ENCODE peak calls at places on chromosomes 13 and 19, in ten cellular contexts. D is breast epithelium; S is heart left ventricle; Z is cardiac muscle cell; V is upper lobe of right lung; T is CD8-positive, alpha-beta memory T cell; W is neural progenitor cell; E is gastrocnemius medialis; G is lung; P is heart right ventricle. K is an unnamed sample. For H3K27me3 and H3K36me3, the result is how much of the 10 kb centered on the place peaks cover.

GRCh38 chr13:42696191-42696590 is 85.2 kb upstream of the FAM216B start:
- DNase-seq in S (no peak), W (no peak), T (no peak), P (no peak), G (no peak), V (no peak), E (no peak), Z (no peak), D (no peak), K (no peak)

GRCh38 chr13:108322206-108322824 is 52.8 kb downstream of the TNFSF13B start:
- DNase-seq in G (no peak), D (no peak), S (no peak), P (no peak), V (no peak), T (no peak), E (no peak), Z (peak), W (peak), K (no peak)

GRCh38 chr13:23701646-23702045 is 131.4 kb downstream of the TNFRSF19 start:
- DNase-seq in Z (no peak), S (peak), P (peak), W (no peak), V (no peak), D (no peak), G (peak), E (peak), T (no peak), K (no peak)

GRCh38 chr13:51803018-51803417 is 945 bp downstream of the DHRS12 start:
- DNase-seq in V (no peak), D (no peak), W (peak), S (no peak), T (no peak), G (no peak), E (no peak), Z (no peak), P (no peak), K (no peak)

GRCh38 chr13:45243072-45243471 is 42.2 kb upstream of the KCTD4 start:
- DNase-seq in V (no peak), E (no peak), S (no peak), Z (no peak), D (no peak), T (no peak), P (no peak), W (peak), G (no peak), K (no peak)

GRCh38 chr13:52845766-52846566 is 2.5 kb downstream of the PCDH8 start:
- DNase-seq in P (no peak), V (peak), G (no peak), W (peak), Z (peak), T (no peak), D (no peak), S (peak), E (no peak), K (peak)

GRCh38 chr13:97460004-97460756 is 26.2 kb downstream of the RAP2A start:
- DNase-seq in T (no peak), W (no peak), Z (no peak), P (no peak), D (no peak), S (no peak), G (no peak), E (no peak), V (no peak), K (peak)

GRCh38 chr19:38682872-38683392 is 35.5 kb downstream of the ACTN4 start:
- DNase-seq in E (no peak), P (no peak), W (no peak), T (no peak), S (no peak), G (no peak), Z (no peak), D (no peak), V (no peak), K (no peak)

GRCh38 chr13:102779426-102780159 is 6.0 kb upstream of the TEX30 start:
- DNase-seq in D (no peak), W (no peak), P (no peak), V (no peak), S (no peak), G (no peak), E (no peak), Z (no peak), T (no peak), K (peak)

GRCh38 chr19:55070755-55071502 is 4.7 kb upstream of the EPS8L1 start:
- DNase-seq in P (no peak), V (no peak), G (peak), Z (no peak), E (no peak), T (no peak), D (no peak), S (peak), W (no peak), K (no peak)

GRCh38 chr19:55067869-55068268 is 4.9 kb upstream of the RDH13 start:
- DNase-seq in S (no peak), Z (no peak), P (no peak), V (no peak), E (no peak), W (no peak), T (no peak), D (no peak), G (no peak), K (no peak)

GRCh38 chr19:55069859-55070225 is 5.8 kb upstream of the EPS8L1 start:
- DNase-seq in G (no peak), D (no peak), V (no peak), W (no peak), T (no peak), S (no peak), Z (no peak), P (no peak), E (no peak), K (no peak)

GRCh38 chr19:55069137-55069858 is 6.3 kb upstream of the RDH13 start:
- DNase-seq in P (peak), T (no peak), Z (no peak), V (peak), E (no peak), G (peak), W (peak), D (peak), S (no peak), K (no peak)

GRCh38 chr19:55068803-55069136 is 5.8 kb upstream of the RDH13 start:
- DNase-seq in G (no peak), S (no peak), Z (no peak), D (no peak), E (no peak), P (no peak), W (no peak), V (no peak), T (no peak), K (no peak)
- H3K27me3 ChIP-seq in G (under half), S (under half), Z (half or more), D (under half), E (under half), P (under half), W (half or more), V (under half), T (under half), K (under half)

DNA sequence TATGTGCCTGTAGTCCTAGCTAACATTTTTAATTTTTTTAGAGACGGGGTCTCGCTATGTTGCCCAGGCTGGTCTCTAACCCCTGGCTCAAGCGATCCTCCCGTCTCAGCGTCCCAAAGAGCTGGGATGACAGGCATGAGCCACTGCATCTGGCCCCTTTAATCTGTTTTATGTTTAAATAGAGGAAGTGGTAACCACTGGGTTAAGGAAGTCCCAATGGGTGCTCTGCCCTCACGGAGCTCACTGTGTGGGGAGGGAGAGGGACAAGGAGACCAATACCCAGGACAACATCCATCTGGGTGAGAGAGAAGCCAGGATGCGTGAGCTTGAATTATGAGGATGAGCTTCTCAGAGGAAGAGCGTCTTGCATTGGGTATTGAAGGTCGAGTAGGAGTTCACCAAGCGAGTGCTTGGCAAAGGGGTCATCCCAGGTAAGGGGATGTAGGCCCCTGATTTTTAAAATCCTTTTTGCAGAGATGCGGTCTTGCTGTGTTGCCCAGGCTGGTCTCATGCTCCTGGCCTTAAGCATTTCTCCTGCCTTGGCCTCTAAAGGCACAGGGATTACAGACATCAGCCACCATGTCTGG is 13.8 kb downstream of the YJU2 start:
- DNase-seq in T (no peak), G (no peak), W (no peak), Z (no peak), D (no peak), P (no peak), E (no peak), S (no peak), V (no peak), K (no peak)
- H3K36me3 ChIP-seq in T (under half), G (half or more), W (under half), Z (under half), D (under half), P (half or more), E (half or more), S (half or more), V (half or more), K (under half)

GRCh38 chr19:49061445-49061844 is 3.2 kb downstream of the NTF4 start:
- DNase-seq in P (no peak), S (no peak), E (no peak), Z (no peak), V (no peak), T (no peak), D (no peak), G (no peak), W (no peak), K (peak)
- H3K27me3 ChIP-seq in P (half or more), S (half or more), E (under half), Z (under half), V (half or more), T (under half), D (under half), G (under half), W (half or more), K (under half)

GRCh38 chr19:12244370-12244769 is 50.3 kb downstream of the ZNF44 start:
- DNase-seq in T (no peak), W (peak), P (no peak), D (no peak), V (no peak), E (no peak), S (no peak), G (no peak), Z (no peak), K (no peak)
- H3K36me3 ChIP-seq in T (under half), W (under half), P (half or more), D (under half), V (under half), E (half or more), S (under half), G (under half), Z (under half), K (under half)

GRCh38 chr19:4518345-4519171 is at the start of gene PLIN4:
- DNase-seq in D (peak), W (no peak), G (no peak), S (peak), V (no peak), E (peak), T (no peak), Z (no peak), P (peak), K (no peak)
- H3K27me3 ChIP-seq in D (under half), W (under half), G (under half), S (under half), V (under half), E (under half), T (under half), Z (under half), P (under half), K (under half)

DNA sequence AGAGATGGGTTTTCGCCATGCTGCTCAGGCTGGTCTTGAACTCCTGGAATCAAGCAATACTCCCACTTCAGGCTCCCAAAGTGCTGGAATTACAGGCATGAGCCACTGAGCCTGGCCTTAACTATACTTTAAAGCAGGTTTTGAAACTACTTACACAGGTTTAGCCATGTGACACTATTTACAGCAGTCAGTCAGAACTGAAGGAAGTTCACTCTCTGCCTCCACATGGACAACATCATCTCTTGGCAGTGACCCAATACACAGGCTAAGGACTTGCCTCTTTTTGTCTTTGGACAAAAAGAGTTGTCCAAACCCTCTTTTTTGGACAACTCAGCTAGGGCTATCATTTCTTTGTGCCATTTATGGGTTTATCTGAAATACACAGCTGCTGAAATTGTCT is 89.0 kb upstream of the CLDN10 start:
- DNase-seq in E (no peak), T (no peak), W (no peak), Z (no peak), D (no peak), P (no peak), V (no peak), G (no peak), S (no peak), K (no peak)
- H3K36me3 ChIP-seq in E (under half), T (under half), W (under half), Z (under half), D (under half), P (under half), V (under half), G (under half), S (under half), K (under half)

DNA sequence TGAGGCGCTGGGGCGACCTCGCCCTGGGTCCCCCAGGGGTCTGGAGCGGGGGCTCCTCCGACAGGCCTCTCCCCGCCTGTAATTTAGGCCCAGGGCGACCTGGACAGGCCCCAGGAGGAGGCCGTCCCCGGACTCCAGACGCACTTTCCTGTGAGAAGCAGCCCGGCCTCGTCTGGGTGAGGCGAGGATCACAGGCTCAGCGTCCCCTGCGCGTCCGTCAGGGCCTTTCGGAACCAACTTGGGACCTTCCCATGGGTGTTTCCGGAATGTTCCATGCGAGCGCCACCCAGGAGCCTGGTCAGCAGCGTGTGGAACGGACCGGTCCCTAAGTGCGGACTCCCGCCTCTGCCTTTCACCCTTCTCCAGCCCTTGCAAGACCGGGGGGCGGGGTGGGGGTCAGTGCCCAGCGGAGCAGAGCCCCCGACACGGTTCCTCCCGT is 1.0 kb upstream of the GRTP1 start:
- DNase-seq in T (no peak), E (no peak), S (no peak), G (no peak), Z (no peak), W (no peak), D (no peak), P (no peak), V (no peak), K (no peak)
- H3K27me3 ChIP-seq in T (under half), E (under half), S (under half), G (under half), Z (under half), W (under half), D (under half), P (under half), V (under half), K (under half)

K was measured in GM06990.